ENCODE peak calls at places on chromosomes 7 and 10, in four cellular contexts. R is IMR-90, J is K562, F is keratinocyte. B is an unnamed sample. For H3K9me1, the result is how much of the 10 kb centered on the place peaks cover.

GRCh38 chr7:22452142-22452763 is 47.7 kb downstream of the STEAP1B start:
- DNase-seq in R (no peak), J (peak), F (no peak), B (peak)

GRCh38 chr10:66215921-66216320 is 709.9 kb upstream of the LRRTM3 start:
- DNase-seq in R (no peak), J (no peak), F (no peak), B (no peak)

GRCh38 chr7:50266893-50267386 is 37.6 kb upstream of the IKZF1 start:
- DNase-seq in R (no peak), J (peak), F (no peak), B (no peak)

GRCh38 chr7:81410471-81411117 is 359.3 kb downstream of the HGF start:
- DNase-seq in R (no peak), J (no peak), F (no peak), B (peak)

GRCh38 chr7:6401536-6401935 is 46.2 kb downstream of the DAGLB start:
- DNase-seq in R (no peak), J (no peak), F (no peak), B (no peak)

GRCh38 chr10:5613481-5613880 is 52.9 kb downstream of the ASB13 start:
- DNase-seq in R (no peak), J (no peak), F (no peak), B (no peak)

GRCh38 chr10:58023341-58024073 is 244.2 kb downstream of the IPMK start:
- DNase-seq in R (peak), J (no peak), F (peak), B (peak)

GRCh38 chr10:22550732-22551131 is 163.6 kb downstream of the PIP4K2A start:
- DNase-seq in R (peak), J (peak), F (no peak), B (peak)

GRCh38 chr7:95205821-95206220 is 118.5 kb downstream of the PON1 start:
- DNase-seq in R (peak), J (no peak), F (no peak), B (no peak)

DNA sequence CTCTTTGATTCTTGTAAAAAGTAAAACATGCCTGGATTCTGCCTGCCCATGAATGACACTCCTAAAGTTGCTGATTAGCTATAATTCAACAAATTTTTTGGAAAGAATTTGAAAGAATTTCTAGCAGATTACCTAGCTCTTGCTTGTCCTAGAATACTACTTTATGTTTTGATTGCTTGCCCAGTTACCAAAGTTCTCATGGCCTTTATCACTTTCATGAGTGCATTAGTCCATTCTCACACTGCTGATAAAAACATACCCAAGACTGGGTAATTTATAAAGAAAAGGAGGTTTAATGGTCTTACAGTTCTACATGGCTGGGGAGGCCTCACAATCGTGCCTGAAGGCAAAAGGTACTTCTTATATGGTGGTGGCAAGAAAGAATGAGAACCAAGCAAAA is 1137.3 kb downstream of the SORCS1 start:
- DNase-seq in R (no peak), J (no peak), F (no peak), B (no peak)
- H3K9me1 ChIP-seq in R (under half), J (under half), F (under half), B (under half)

GRCh38 chr10:93481213-93481930 is 762 bp downstream of the MYOF start:
- DNase-seq in R (no peak), J (no peak), F (no peak), B (no peak)
- H3K4me3 ChIP-seq in R (peak), J (no peak), F (peak), B (peak)

DNA sequence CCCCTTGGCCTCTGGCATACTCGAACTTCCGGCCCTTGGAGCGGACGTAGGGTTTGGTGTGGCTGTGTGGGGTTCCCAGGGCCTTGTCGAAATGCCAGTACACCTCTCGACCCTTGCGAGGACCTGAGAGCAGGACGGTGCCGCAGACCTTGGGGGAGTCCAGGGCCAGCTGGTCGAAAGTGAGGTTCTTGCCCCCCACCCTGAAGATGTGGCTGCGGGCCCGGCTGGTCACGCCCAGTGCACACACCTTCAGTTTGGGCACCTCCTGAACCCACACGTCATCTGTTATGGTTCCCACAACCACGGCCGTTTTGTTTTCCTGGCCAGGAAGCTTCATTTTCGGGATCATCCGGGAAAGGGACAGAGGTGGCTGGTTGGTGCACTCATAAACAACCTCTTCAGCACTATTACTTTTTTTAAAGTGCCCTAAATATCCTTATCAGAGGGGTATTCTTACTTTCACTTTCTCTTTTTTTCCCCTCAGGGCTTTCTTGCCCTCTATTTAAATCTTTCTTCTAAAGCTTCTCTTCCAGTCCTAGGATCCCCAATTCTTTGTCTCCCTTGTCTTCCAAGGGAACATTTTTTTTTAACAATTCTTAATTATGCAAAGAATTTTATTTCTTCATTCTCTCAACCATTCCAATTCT is 44.9 kb upstream of the FAM3C start:
- DNase-seq in R (no peak), J (peak), F (no peak), B (no peak)
- H2AFZ ChIP-seq in R (peak), J (peak), F (no peak), B (peak)

DNA sequence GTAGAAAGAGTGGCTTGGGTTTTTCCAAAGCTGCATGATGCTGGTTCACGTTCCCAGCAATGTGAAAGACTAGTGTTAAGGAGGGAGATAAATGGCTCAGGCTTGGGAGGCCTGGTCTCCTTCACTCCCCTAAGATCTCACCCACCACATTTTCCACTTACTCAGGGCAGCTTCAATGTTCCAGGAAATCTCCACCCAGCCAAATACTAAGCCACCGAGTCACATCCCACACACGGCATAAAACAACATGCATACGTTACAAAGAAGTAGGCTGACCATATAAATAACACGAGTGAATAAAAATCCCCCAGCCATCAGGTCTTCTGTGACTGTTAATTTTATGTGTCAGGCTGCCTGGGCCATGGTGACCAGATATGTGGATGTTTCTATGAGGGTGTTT is 303.5 kb downstream of the SFMBT2 start:
- DNase-seq in R (peak), J (peak), F (no peak), B (no peak)
- H3K9me1 ChIP-seq in R (under half), J (under half), F (under half), B (under half)

DNA sequence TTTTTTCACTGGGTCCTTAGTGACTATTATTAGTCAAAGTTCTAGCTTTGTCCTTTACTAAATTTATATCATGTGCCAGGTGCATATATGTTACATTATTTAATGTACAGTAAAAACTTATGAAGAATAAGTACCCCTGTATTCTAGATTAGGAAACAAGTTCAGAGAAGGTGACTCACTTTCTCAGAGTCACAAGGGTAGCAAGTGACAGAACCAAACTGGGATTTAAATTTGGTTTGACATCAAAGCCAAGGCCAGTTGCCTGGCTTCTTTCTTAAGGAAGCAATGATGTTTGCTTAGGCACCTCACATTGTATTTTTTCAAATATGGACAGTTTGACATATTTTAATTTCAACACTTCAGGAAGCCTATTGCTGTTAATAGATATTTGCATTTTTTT is 2.5 kb downstream of the LSM8 start:
- DNase-seq in R (no peak), J (peak), F (no peak), B (no peak)
- H3K4me3 ChIP-seq in R (no peak), J (peak), F (no peak), B (no peak)

GRCh38 chr7:148699024-148699771 is 495 bp downstream of the CUL1 start:
- DNase-seq in R (peak), J (peak), F (no peak), B (peak)
- H2AFZ ChIP-seq in R (peak), J (peak), F (peak), B (peak)

GRCh38 chr7:12137283-12137682 is 73.8 kb upstream of the TMEM106B start:
- DNase-seq in R (no peak), J (no peak), F (no peak), B (no peak)

GRCh38 chr7:12136545-12136944 is 74.5 kb upstream of the TMEM106B start:
- DNase-seq in R (no peak), J (no peak), F (no peak), B (no peak)

GRCh38 chr7:12139421-12139820 is 71.7 kb upstream of the TMEM106B start:
- DNase-seq in R (no peak), J (no peak), F (no peak), B (no peak)

GRCh38 chr7:12133865-12134264 is 77.2 kb upstream of the TMEM106B start:
- DNase-seq in R (no peak), J (no peak), F (no peak), B (no peak)

DNA sequence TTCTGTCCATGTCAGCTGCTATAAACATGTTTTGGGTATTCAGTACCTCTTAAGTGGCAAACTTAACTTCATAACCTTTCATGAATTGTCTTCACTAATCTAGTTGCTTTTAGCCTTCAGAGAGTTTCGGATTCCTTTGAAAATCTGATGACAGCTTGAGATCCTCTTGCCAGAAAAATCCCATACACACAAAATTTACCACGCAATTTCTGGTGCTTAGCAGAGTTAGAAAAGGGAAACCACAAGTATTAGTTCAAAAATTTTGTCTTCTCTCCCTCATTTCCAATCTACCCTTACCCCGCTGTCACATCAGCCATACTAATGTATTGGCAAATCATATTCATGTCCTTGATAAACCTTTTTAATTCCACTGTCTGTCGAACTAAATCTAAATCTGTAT is 72.7 kb upstream of the TMEM106B start:
- DNase-seq in R (no peak), J (no peak), F (no peak), B (no peak)
- H3K9me1 ChIP-seq in R (under half), J (under half), F (under half), B (under half)

GRCh38 chr10:96304241-96304640 is at the start of gene DNTT:
- DNase-seq in R (no peak), J (no peak), F (no peak), B (no peak)

GRCh38 chr10:96298362-96298761 is 5.9 kb upstream of the DNTT start:
- DNase-seq in R (no peak), J (no peak), F (no peak), B (no peak)

GRCh38 chr10:96299383-96299782 is 4.9 kb upstream of the DNTT start:
- DNase-seq in R (no peak), J (no peak), F (no peak), B (peak)

GRCh38 chr10:96305019-96305418 is 785 bp downstream of the DNTT start:
- DNase-seq in R (no peak), J (no peak), F (no peak), B (no peak)

DNA sequence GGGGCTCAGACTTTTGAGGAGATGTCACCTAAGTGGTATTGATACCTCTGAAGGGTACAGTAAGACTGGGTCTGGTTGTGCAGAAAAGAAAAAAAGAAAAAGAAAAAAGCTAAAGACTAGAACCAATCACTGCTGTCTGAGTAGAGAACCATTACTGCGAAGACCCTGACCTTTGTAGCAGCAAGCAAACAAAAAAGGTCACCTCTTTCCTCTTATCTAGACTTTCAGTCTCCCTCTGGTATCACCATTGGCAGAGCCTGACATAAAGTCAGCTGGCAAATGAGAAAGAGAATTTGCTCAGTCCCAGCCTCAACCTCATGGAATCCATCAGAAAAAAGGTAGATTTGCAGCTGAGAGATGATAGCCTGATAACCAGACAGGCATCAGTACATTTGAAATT is 2.6 kb upstream of the DNTT start:
- DNase-seq in R (no peak), J (no peak), F (no peak), B (no peak)
- H3K4me3 ChIP-seq in R (no peak), J (no peak), F (no peak), B (no peak)